ENCODE peak calls at places on chromosome 5, in four cellular contexts. O, C, S and H are unnamed samples.

GRCh38 chr5:37896159-37896558 is 56.3 kb upstream of the GDNF start:
- DNase-seq in O (no peak), C (no peak), S (no peak), H (no peak)

GRCh38 chr5:3004361-3005080 is 253.0 kb upstream of the IRX2 start:
- DNase-seq in O (no peak), C (no peak), S (no peak), H (no peak)

GRCh38 chr5:165805756-165806155 is 2300.3 kb downstream of the MAT2B start:
- DNase-seq in O (no peak), C (peak), S (no peak), H (no peak)

GRCh38 chr5:52839285-52839684 is 51.6 kb downstream of the ITGA1 start:
- DNase-seq in O (no peak), C (no peak), S (no peak), H (no peak)

GRCh38 chr5:98769006-98769255 is 4.5 kb upstream of the RGMB start:
- DNase-seq in O (no peak), C (peak), S (no peak), H (no peak)

GRCh38 chr5:114678778-114679177 is 316.9 kb downstream of the KCNN2 start:
- DNase-seq in O (no peak), C (no peak), S (no peak), H (no peak)

GRCh38 chr5:97377582-97377981 is 194.5 kb upstream of the RIOK2 start:
- DNase-seq in O (no peak), C (no peak), S (no peak), H (no peak)

GRCh38 chr5:135714126-135714894 is 120.2 kb upstream of the SLC25A48 start:
- DNase-seq in O (no peak), C (no peak), S (no peak), H (no peak)

GRCh38 chr5:65462139-65462705 is 19.5 kb downstream of the ADAMTS6 start:
- DNase-seq in O (no peak), C (no peak), S (no peak), H (no peak)

GRCh38 chr5:112833971-112834370 is 27.1 kb upstream of the SRP19 start:
- DNase-seq in O (no peak), C (no peak), S (no peak), H (no peak)

GRCh38 chr5:116242363-116242762 is 157.5 kb downstream of the COMMD10 start:
- DNase-seq in O (no peak), C (no peak), S (no peak), H (no peak)

GRCh38 chr5:78899922-78900362 is 85.2 kb downstream of the ARSB start:
- DNase-seq in O (peak), C (peak), S (peak), H (peak)

GRCh38 chr5:3417376-3417943 is 178.2 kb upstream of the IRX1 start:
- DNase-seq in O (no peak), C (peak), S (no peak), H (no peak)

GRCh38 chr5:16392718-16393117 is 72.9 kb downstream of the ZNF622 start:
- DNase-seq in O (no peak), C (no peak), S (no peak), H (no peak)

GRCh38 chr5:98635631-98636030 is 137.8 kb upstream of the RGMB start:
- DNase-seq in O (no peak), C (no peak), S (no peak), H (no peak)

GRCh38 chr5:172420215-172420934 is 34.0 kb downstream of the SH3PXD2B start:
- DNase-seq in O (peak), C (peak), S (peak), H (peak)

GRCh38 chr5:104573979-104574709 is 1011.6 kb upstream of the NUDT12 start:
- DNase-seq in O (no peak), C (no peak), S (no peak), H (no peak)

GRCh38 chr5:150443242-150444075 is 6.1 kb downstream of the RPS14 start:
- DNase-seq in O (no peak), C (no peak), S (no peak), H (no peak)

GRCh38 chr5:36298546-36298945 is 3.2 kb downstream of the RANBP3L start:
- DNase-seq in O (no peak), C (no peak), S (no peak), H (no peak)

GRCh38 chr5:171989276-171989675 is 17.2 kb downstream of the FBXW11 start:
- DNase-seq in O (no peak), C (no peak), S (no peak), H (no peak)

GRCh38 chr5:530556-530955 is 6.3 kb upstream of the SLC9A3 start:
- DNase-seq in O (no peak), C (no peak), S (no peak), H (no peak)

GRCh38 chr5:138489705-138490104 is 24.4 kb downstream of the EGR1 start:
- DNase-seq in O (no peak), C (no peak), S (no peak), H (no peak)

GRCh38 chr5:148542812-148543211 is 111.5 kb downstream of the HTR4 start:
- DNase-seq in O (no peak), C (no peak), S (no peak), H (no peak)

GRCh38 chr5:96177303-96177869 is 215.7 kb upstream of the ELL2 start:
- DNase-seq in O (no peak), C (no peak), S (no peak), H (peak)

GRCh38 chr5:140189977-140190867 is 15.2 kb downstream of the CYSTM1 start:
- DNase-seq in O (no peak), C (no peak), S (peak), H (no peak)

GRCh38 chr5:139925650-139926640 is 117.2 kb downstream of the NRG2 start:
- DNase-seq in O (no peak), C (no peak), S (peak), H (no peak)

GRCh38 chr5:110031402-110032140 is 341.8 kb downstream of the MAN2A1 start:
- DNase-seq in O (no peak), C (no peak), S (no peak), H (no peak)

GRCh38 chr5:83553000-83553486 is 81.5 kb downstream of the VCAN start:
- DNase-seq in O (no peak), C (no peak), S (no peak), H (no peak)

GRCh38 chr5:76402880-76403712 is at the start of gene IQGAP2:
- DNase-seq in O (peak), C (peak), S (peak), H (peak)

GRCh38 chr5:179762781-179763176 is 30.2 kb downstream of the MAML1 start:
- DNase-seq in O (no peak), C (no peak), S (no peak), H (no peak)

GRCh38 chr5:54093081-54093492 is 217.3 kb downstream of the ARL15 start:
- DNase-seq in O (no peak), C (no peak), S (no peak), H (no peak)

GRCh38 chr5:178234753-178235599 is 2.4 kb upstream of the PHYKPL start:
- DNase-seq in O (peak), C (peak), S (peak), H (peak)

GRCh38 chr5:168710706-168711105 is 131.5 kb upstream of the PANK3 start:
- DNase-seq in O (no peak), C (no peak), S (no peak), H (no peak)

DNA sequence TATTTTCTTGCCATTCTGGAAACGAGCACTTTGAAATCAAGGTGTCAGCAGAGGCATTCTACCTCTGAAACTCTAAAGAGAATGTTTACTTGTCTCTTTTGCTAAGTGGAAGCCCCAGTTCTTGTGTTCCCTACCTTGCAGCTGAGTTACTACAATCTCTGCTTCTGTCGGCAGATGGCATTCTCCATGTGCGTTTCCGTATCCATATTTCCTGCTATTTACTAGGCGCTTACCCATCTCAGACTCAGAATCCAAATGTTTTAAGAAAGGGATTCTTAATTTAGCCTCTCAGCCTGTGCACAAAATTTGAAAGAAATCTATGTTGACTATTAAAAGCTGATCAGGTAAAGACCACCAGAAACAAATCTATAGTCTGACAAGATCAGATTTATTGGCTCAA is 221.3 kb upstream of the FTMT start:
- DNase-seq in O (no peak), C (no peak), S (no peak), H (peak)
- TF ChIP-seq CTCF in O (peak), C (no peak), S (no peak), H (peak)

DNA sequence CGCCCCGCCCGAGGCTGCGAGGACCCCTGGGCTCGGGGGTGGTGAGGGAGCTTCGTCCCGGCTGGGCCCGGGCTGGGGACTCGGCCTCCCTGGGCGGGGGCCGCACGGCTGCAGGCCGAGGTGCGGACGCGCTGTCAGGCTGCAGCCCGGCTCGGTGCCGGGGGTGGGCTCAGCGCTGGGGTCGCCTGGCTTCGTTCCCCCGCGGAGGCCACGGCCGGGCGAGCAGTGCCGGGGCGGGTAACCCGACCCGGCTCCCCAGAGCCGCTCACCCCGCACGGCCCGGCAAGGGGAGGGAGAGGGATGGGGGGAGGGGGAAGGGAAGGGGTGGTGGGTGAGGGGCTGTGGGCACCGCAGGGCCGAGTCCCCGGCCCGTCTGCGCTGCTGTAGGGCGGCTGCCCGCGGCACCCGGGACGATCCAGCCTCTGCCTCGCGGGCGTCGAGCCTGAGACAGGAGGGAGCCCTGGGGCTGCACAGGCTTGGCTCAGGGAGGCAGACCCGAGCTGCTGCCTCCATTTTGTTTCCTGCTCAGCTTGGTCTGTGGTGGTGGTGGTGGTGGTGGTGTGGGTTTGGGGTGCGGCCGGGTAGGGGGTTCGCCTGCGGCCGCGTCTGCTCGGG is 962 bp upstream of the NSD1 start:
- DNase-seq in O (no peak), C (peak), S (no peak), H (no peak)
- TF ChIP-seq HMGXB4 in O (no peak), C (no peak), S (no peak), H (no peak)

GRCh38 chr5:175867587-175868347 is 3.6 kb upstream of the CPLX2 start:
- DNase-seq in O (peak), C (peak), S (peak), H (peak)
- TF ChIP-seq CTCF in O (peak), C (peak), S (no peak), H (peak)

DNA sequence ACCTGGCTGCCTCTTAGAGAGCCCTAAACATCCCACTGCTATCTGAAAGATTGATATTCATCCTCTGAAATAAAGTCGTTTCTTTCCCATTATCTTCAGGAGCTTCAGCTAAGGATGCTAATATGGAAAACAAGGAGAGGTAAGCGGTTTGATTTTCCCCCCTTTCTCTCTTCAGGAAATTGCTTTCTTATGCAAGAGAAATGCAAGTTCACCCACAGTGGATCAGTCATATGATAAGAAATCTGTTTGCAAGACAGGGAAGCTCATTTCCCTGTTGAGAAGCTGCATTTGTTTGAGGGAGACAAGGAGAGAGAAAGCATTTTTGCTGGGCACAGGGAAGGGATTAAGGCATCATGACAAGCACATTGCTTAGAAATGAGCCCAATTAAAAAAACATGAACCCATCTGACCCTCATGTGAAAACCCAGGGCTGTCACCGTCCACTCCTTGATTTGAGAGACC is 53.7 kb upstream of the BOD1 start:
- DNase-seq in O (no peak), C (no peak), S (no peak), H (no peak)
- TF ChIP-seq HMGXB4 in O (no peak), C (no peak), S (no peak), H (no peak)